ENCODE peak calls at places on chromosomes 12 and 14, in four cellular contexts. M, A, J and T are unnamed samples.

GRCh38 chr12:59020541-59020940 is 100.2 kb upstream of the LRIG3 start:
- DNase-seq in M (no peak), A (no peak), J (no peak), T (no peak)

GRCh38 chr14:22226381-22226780 is 362.6 kb downstream of the DAD1 start:
- DNase-seq in M (no peak), A (peak; percentile 21), J (no peak), T (no peak)

GRCh38 chr12:112219195-112219594 is 93.8 kb downstream of the TRAFD1 start:
- DNase-seq in M (no peak), A (peak; percentile 9), J (no peak), T (no peak)

GRCh38 chr14:26636571-26636970 is 38.7 kb upstream of the NOVA1 start:
- DNase-seq in M (no peak), A (peak; percentile 16), J (no peak), T (no peak)

GRCh38 chr12:8993827-8994226 is 4.5 kb downstream of the KLRG1 start:
- DNase-seq in M (no peak), A (no peak), J (no peak), T (no peak)

GRCh38 chr14:64748995-64749714 is 44.9 kb downstream of the PLEKHG3 start:
- DNase-seq in M (no peak), A (no peak), J (no peak), T (no peak)

GRCh38 chr12:108838194-108839010 is 19.0 kb downstream of the SSH1 start:
- DNase-seq in M (peak; percentile 93), A (peak; percentile 100), J (no peak), T (peak; percentile 94)

GRCh38 chr14:94115631-94116030 is 5.1 kb downstream of the IFI27 start:
- DNase-seq in M (no peak), A (no peak), J (no peak), T (no peak)

GRCh38 chr12:92557422-92557724 is 145.4 kb upstream of the PLEKHG7 start:
- DNase-seq in M (no peak), A (no peak), J (no peak), T (no peak)

GRCh38 chr12:111093428-111094142 is 173.2 kb upstream of the MYL2 start:
- DNase-seq in M (no peak), A (no peak), J (no peak), T (no peak)

GRCh38 chr12:118360785-118361404 is 11.8 kb downstream of the TAOK3 start:
- DNase-seq in M (no peak), A (peak; percentile 76), J (no peak), T (no peak)

GRCh38 chr14:99257122-99257672 is 14.8 kb downstream of the BCL11B start:
- DNase-seq in M (no peak), A (no peak), J (no peak), T (no peak)

GRCh38 chr12:7966558-7966957 is 30.6 kb upstream of the SLC2A3 start:
- DNase-seq in M (peak; percentile 73), A (peak; percentile 19), J (no peak), T (no peak)

GRCh38 chr12:113104953-113105510 is 30.5 kb downstream of the RASAL1 start:
- DNase-seq in M (no peak), A (no peak), J (no peak), T (no peak)

GRCh38 chr12:93440043-93440835 is 1.5 kb downstream of the UBE2N start:
- DNase-seq in M (no peak), A (peak; percentile 25), J (no peak), T (no peak)

DNA sequence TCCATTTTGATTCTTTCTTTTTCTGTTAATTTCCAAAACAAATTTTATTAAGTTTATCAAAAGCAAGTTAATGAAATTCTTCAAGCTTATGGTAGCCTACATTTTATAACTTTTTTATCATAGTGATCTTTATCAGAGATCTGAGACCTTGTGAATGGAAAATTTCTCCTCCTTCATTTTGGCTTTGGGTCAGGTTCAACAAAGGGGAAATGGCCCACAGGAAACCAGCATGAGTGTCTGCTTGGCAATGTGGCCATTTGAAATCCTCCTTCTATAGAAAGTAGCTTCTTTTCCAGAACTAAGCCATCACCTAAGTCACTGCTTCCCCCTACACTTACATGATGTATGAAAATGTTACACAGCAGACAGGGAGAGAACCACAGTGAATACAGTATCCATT is 1.6 kb downstream of the RHOJ start:
- DNase-seq in M (no peak), A (peak; percentile 65), J (no peak), T (no peak)
- H3K27ac ChIP-seq in M (peak overlapping the region; percentile 90), A (peak overlapping the region; percentile 83), J (no peak overlapping the region), T (no peak overlapping the region)

GRCh38 chr12:90961154-90961553 is 6.2 kb upstream of the CCER1 start:
- DNase-seq in M (no peak), A (no peak), J (no peak), T (no peak)

GRCh38 chr12:90954428-90954827 is 548 bp downstream of the CCER1 start:
- DNase-seq in M (no peak), A (no peak), J (no peak), T (no peak)

GRCh38 chr12:90959538-90960139 is 4.7 kb upstream of the CCER1 start:
- DNase-seq in M (no peak), A (peak; percentile 37), J (no peak), T (no peak)

GRCh38 chr12:90954921-90955320 is at the start of gene CCER1:
- DNase-seq in M (no peak), A (no peak), J (no peak), T (no peak)

GRCh38 chr12:90958995-90959394 is 4.0 kb upstream of the CCER1 start:
- DNase-seq in M (no peak), A (no peak), J (no peak), T (no peak)
- TF ChIP-seq CTCF in M (no peak), A (peak; percentile 32), J (no peak), T (no peak)

DNA sequence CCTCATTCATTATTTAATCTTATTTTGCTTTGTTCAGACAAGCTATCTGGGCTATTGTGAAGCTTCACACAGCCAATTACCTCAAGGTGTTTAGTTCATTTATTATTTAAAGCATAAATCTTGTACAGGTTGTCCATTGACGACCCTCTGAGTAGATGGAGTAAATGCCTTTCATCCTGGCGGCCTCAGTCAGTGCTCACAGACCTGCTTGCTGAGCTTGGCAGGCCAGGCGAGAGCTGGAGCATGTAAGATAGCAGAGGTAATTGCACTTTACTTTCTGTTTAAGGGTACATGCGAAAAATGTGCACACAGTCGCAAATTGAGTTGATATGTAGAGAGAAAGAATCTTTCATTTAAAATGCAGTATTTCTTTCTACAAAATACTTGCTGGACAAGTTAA is 224.4 kb downstream of the NPAS3 start:
- DNase-seq in M (no peak), A (peak; percentile 11), J (no peak), T (no peak)
- H3K4me1 ChIP-seq in M (no peaks in the 10 kb centered on the region), A (no peaks in the 10 kb centered on the region), J (peaks cover 12% of the 10 kb centered on the region), T (peaks cover 3% of the 10 kb centered on the region)

GRCh38 chr12:79895804-79896203 is 39.1 kb downstream of the PPP1R12A start:
- DNase-seq in M (no peak), A (no peak), J (no peak), T (no peak)

GRCh38 chr12:79897617-79898016 is 37.3 kb downstream of the PPP1R12A start:
- DNase-seq in M (no peak), A (peak; percentile 100), J (no peak), T (no peak)

GRCh38 chr12:79900199-79900598 is 34.7 kb downstream of the PPP1R12A start:
- DNase-seq in M (no peak), A (no peak), J (no peak), T (no peak)

GRCh38 chr12:79891506-79892162 is 43.3 kb downstream of the PPP1R12A start:
- DNase-seq in M (no peak), A (peak; percentile 17), J (no peak), T (no peak)

GRCh38 chr12:79895041-79895440 is 39.9 kb downstream of the PPP1R12A start:
- DNase-seq in M (no peak), A (no peak), J (no peak), T (no peak)
- H3K27ac ChIP-seq in M (no peak overlapping the region), A (no peak overlapping the region), J (no peak overlapping the region), T (peak overlapping the region; percentile 31)

DNA sequence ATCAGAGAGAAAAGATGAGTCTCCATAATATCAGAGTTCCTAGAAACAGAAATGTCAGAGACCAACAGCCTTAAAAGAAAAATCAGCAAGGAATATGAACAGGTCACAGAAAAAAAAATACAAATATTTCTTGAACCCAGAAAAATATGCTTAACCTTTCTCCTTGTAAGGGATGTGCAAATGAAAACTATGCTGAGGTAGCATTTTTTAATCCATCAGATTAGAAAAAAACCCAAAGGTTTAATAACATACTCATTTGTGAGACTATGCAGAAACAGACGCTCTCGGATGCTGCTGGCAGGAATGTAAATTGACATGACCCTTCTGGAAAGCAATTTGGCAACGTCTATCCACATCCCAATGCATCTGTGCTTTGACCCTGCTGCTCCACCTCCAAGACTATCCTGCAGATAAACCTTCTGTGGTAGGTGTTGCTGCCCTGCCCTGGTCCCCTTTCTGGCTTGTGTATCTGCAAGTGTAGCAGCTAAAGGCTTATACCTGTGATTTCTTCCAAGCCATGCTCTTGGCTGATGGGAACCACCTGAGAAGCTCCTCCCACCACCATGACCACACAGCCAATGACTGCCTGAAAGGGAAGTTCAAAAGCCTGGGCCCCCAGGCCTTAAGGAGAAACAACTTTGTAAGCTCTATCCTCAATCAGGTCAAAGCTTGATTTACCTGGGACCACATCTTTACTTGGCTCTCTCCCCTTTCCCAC is 49.4 kb downstream of the LTBP2 start:
- DNase-seq in M (no peak), A (no peak), J (no peak), T (no peak)
- TF ChIP-seq CTCF in M (no peak), A (no peak), J (no peak), T (no peak)

GRCh38 chr14:52346778-52347177 is 32.7 kb downstream of the PTGER2 start:
- DNase-seq in M (no peak), A (no peak), J (no peak), T (no peak)
- H3K4me1 ChIP-seq in M (peaks cover 7% of the 10 kb centered on the region), A (peaks cover 21% of the 10 kb centered on the region), J (peaks cover 13% of the 10 kb centered on the region), T (peaks cover 4% of the 10 kb centered on the region)

GRCh38 chr12:27005495-27005894 is 8.7 kb downstream of the TM7SF3 start:
- DNase-seq in M (no peak), A (no peak), J (no peak), T (no peak)

GRCh38 chr12:27000962-27001361 is 13.2 kb downstream of the TM7SF3 start:
- DNase-seq in M (no peak), A (no peak), J (no peak), T (no peak)

GRCh38 chr12:27001663-27002062 is 12.5 kb downstream of the TM7SF3 start:
- DNase-seq in M (no peak), A (no peak), J (no peak), T (no peak)

GRCh38 chr12:27002141-27002540 is 12.0 kb downstream of the TM7SF3 start:
- DNase-seq in M (no peak), A (no peak), J (no peak), T (no peak)

DNA sequence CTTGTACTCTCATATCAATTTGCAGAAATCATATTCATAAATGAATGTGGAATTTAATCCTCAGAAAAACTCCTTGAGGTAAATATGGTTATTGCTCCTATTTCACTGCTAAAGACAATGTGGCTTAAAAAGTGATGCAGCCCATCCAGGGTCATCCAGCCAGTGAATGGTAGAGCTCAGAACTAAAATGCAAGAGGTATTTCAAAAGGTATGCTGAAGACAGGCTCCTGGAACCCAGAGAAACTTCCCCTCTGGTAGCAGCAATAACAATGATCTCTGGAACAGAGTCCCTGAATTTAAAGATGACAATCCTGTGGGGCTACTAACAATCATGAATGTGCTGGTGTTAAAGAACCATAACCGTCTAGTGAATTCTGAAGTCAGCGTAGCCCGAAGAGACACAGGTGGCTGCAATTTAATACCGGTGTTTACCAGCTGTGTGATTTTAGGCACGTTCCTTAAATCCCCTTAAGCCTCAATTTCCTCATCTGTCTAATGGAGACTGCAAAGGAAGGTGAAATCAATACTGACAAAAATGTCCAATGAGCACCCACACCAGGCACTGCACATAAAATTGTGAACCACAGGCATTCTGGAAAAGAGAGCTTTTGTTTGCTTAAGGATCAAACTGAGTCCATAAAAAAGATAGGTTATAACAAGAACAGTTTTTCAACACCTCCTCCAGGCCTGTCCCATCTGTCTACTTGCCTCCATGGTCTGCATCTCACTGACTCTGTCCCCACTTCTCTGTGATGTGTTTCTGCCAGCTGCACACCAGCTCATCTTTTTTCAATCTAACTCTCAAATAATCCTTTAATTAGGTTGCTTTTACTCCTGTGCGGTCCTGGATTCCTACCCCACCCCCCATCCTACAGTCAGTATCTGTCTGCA is 10.5 kb downstream of the TM7SF3 start:
- DNase-seq in M (no peak), A (no peak), J (no peak), T (no peak)
- H3K27ac ChIP-seq in M (no peak overlapping the region), A (no peak overlapping the region), J (no peak overlapping the region), T (peak overlapping the region; percentile 49)